ENCODE peak calls at places on chromosomes 5 and 9, in ten cellular contexts. One of them, this sample, is unnamed.
A peak's percentile ranks its signal among the peaks of the same experiment; 100 is the strongest.

GRCh38 chr9:76215066-76215465 is 179.2 kb downstream of the RFK start:
- DNase-seq in uterus: no peak
- DNase-seq in stimulated activated effector memory CD8-positive, alpha-beta T cell treated with anti-CD3 and anti-CD28 coated beads, Interleukin-12 subunit alpha, Interleukin-12 subunit beta, amount 100 ng/mL, for 72 hours: no peak
- DNase-seq in GM04503: peak; percentile 19
- DNase-seq in NCI-H2107: no peak
- DNase-seq in nephron progenitor cell: no peak
- DNase-seq in M059J: peak; percentile 86
- DNase-seq in activated CD4-positive, alpha-beta T cell treated with anti-CD3 and anti-CD28 coated beads, Interleukin-2, amount 50 U/mL, for 1 hour: no peak
- DNase-seq in epithelial cell of esophagus: peak; percentile 84
- DNase-seq in small intestine: no peak
- DNase-seq in this sample: no peak

GRCh38 chr9:112755675-112756074 is 5.1 kb downstream of the SNX30 start:
- DNase-seq in uterus: no peak
- DNase-seq in stimulated activated effector memory CD8-positive, alpha-beta T cell treated with anti-CD3 and anti-CD28 coated beads, Interleukin-12 subunit alpha, Interleukin-12 subunit beta, amount 100 ng/mL, for 72 hours: no peak
- DNase-seq in GM04503: no peak
- DNase-seq in NCI-H2107: no peak
- DNase-seq in nephron progenitor cell: no peak
- DNase-seq in M059J: peak; percentile 9
- DNase-seq in activated CD4-positive, alpha-beta T cell treated with anti-CD3 and anti-CD28 coated beads, Interleukin-2, amount 50 U/mL, for 1 hour: no peak
- DNase-seq in epithelial cell of esophagus: no peak
- DNase-seq in small intestine: no peak
- DNase-seq in this sample: no peak

GRCh38 chr5:50667079-50667652 is 729 bp downstream of the PARP8 start:
- DNase-seq in uterus: peak; percentile 37
- DNase-seq in stimulated activated effector memory CD8-positive, alpha-beta T cell treated with anti-CD3 and anti-CD28 coated beads, Interleukin-12 subunit alpha, Interleukin-12 subunit beta, amount 100 ng/mL, for 72 hours: no peak
- DNase-seq in GM04503: no peak
- DNase-seq in NCI-H2107: no peak
- DNase-seq in nephron progenitor cell: peak; percentile 73
- DNase-seq in M059J: peak; percentile 12
- DNase-seq in activated CD4-positive, alpha-beta T cell treated with anti-CD3 and anti-CD28 coated beads, Interleukin-2, amount 50 U/mL, for 1 hour: no peak
- DNase-seq in epithelial cell of esophagus: peak; percentile 71
- DNase-seq in small intestine: peak; percentile 43
- DNase-seq in this sample: no peak

GRCh38 chr5:87410941-87411340 is 1.8 kb downstream of the CCNH start:
- DNase-seq in uterus: no peak
- DNase-seq in stimulated activated effector memory CD8-positive, alpha-beta T cell treated with anti-CD3 and anti-CD28 coated beads, Interleukin-12 subunit alpha, Interleukin-12 subunit beta, amount 100 ng/mL, for 72 hours: no peak
- DNase-seq in GM04503: peak; percentile 90
- DNase-seq in NCI-H2107: no peak
- DNase-seq in nephron progenitor cell: no peak
- DNase-seq in M059J: peak; percentile 86
- DNase-seq in activated CD4-positive, alpha-beta T cell treated with anti-CD3 and anti-CD28 coated beads, Interleukin-2, amount 50 U/mL, for 1 hour: no peak
- DNase-seq in epithelial cell of esophagus: no peak
- DNase-seq in small intestine: no peak
- DNase-seq in this sample: no peak

GRCh38 chr5:5017827-5018559 is 122.1 kb upstream of the ADAMTS16 start:
- DNase-seq in uterus: no peak
- DNase-seq in stimulated activated effector memory CD8-positive, alpha-beta T cell treated with anti-CD3 and anti-CD28 coated beads, Interleukin-12 subunit alpha, Interleukin-12 subunit beta, amount 100 ng/mL, for 72 hours: no peak
- DNase-seq in GM04503: peak; percentile 69
- DNase-seq in NCI-H2107: no peak
- DNase-seq in nephron progenitor cell: no peak
- DNase-seq in M059J: peak; percentile 98
- DNase-seq in activated CD4-positive, alpha-beta T cell treated with anti-CD3 and anti-CD28 coated beads, Interleukin-2, amount 50 U/mL, for 1 hour: no peak
- DNase-seq in epithelial cell of esophagus: no peak
- DNase-seq in small intestine: no peak
- DNase-seq in this sample: no peak

GRCh38 chr9:135282001-135282731 is 194.7 kb downstream of the OLFM1 start:
- DNase-seq in uterus: peak; percentile 51
- DNase-seq in stimulated activated effector memory CD8-positive, alpha-beta T cell treated with anti-CD3 and anti-CD28 coated beads, Interleukin-12 subunit alpha, Interleukin-12 subunit beta, amount 100 ng/mL, for 72 hours: no peak
- DNase-seq in GM04503: no peak
- DNase-seq in NCI-H2107: peak; percentile 74
- DNase-seq in nephron progenitor cell: no peak
- DNase-seq in M059J: peak; percentile 38
- DNase-seq in activated CD4-positive, alpha-beta T cell treated with anti-CD3 and anti-CD28 coated beads, Interleukin-2, amount 50 U/mL, for 1 hour: peak; percentile 20
- DNase-seq in epithelial cell of esophagus: peak; percentile 36
- DNase-seq in small intestine: peak; percentile 82
- DNase-seq in this sample: peak; percentile 21

GRCh38 chr5:56480305-56481146 is 247.4 kb upstream of the ANKRD55 start:
- DNase-seq in uterus: peak; percentile 41
- DNase-seq in stimulated activated effector memory CD8-positive, alpha-beta T cell treated with anti-CD3 and anti-CD28 coated beads, Interleukin-12 subunit alpha, Interleukin-12 subunit beta, amount 100 ng/mL, for 72 hours: no peak
- DNase-seq in GM04503: no peak
- DNase-seq in NCI-H2107: no peak
- DNase-seq in nephron progenitor cell: peak; percentile 71
- DNase-seq in M059J: peak; percentile 49
- DNase-seq in activated CD4-positive, alpha-beta T cell treated with anti-CD3 and anti-CD28 coated beads, Interleukin-2, amount 50 U/mL, for 1 hour: peak; percentile 38
- DNase-seq in epithelial cell of esophagus: peak; percentile 50
- DNase-seq in small intestine: no peak
- DNase-seq in this sample: peak; percentile 44

GRCh38 chr5:124742983-124743533 is 3.4 kb downstream of the ZNF608 start:
- DNase-seq in uterus: peak; percentile 62
- DNase-seq in stimulated activated effector memory CD8-positive, alpha-beta T cell treated with anti-CD3 and anti-CD28 coated beads, Interleukin-12 subunit alpha, Interleukin-12 subunit beta, amount 100 ng/mL, for 72 hours: no peak
- DNase-seq in GM04503: no peak
- DNase-seq in NCI-H2107: no peak
- DNase-seq in nephron progenitor cell: no peak
- DNase-seq in M059J: peak; percentile 93
- DNase-seq in activated CD4-positive, alpha-beta T cell treated with anti-CD3 and anti-CD28 coated beads, Interleukin-2, amount 50 U/mL, for 1 hour: no peak
- DNase-seq in epithelial cell of esophagus: peak; percentile 92
- DNase-seq in small intestine: peak; percentile 58
- DNase-seq in this sample: no peak

GRCh38 chr5:149782018-149782899 is 52.1 kb downstream of the PPARGC1B start:
- DNase-seq in uterus: no peak
- DNase-seq in stimulated activated effector memory CD8-positive, alpha-beta T cell treated with anti-CD3 and anti-CD28 coated beads, Interleukin-12 subunit alpha, Interleukin-12 subunit beta, amount 100 ng/mL, for 72 hours: no peak
- DNase-seq in GM04503: no peak
- DNase-seq in NCI-H2107: no peak
- DNase-seq in nephron progenitor cell: no peak
- DNase-seq in M059J: peak; percentile 32
- DNase-seq in activated CD4-positive, alpha-beta T cell treated with anti-CD3 and anti-CD28 coated beads, Interleukin-2, amount 50 U/mL, for 1 hour: no peak
- DNase-seq in epithelial cell of esophagus: no peak
- DNase-seq in small intestine: peak; percentile 41
- DNase-seq in this sample: no peak

GRCh38 chr5:175163586-175164275 is 280.3 kb downstream of the DRD1 start:
- DNase-seq in uterus: no peak
- DNase-seq in stimulated activated effector memory CD8-positive, alpha-beta T cell treated with anti-CD3 and anti-CD28 coated beads, Interleukin-12 subunit alpha, Interleukin-12 subunit beta, amount 100 ng/mL, for 72 hours: no peak
- DNase-seq in GM04503: no peak
- DNase-seq in NCI-H2107: no peak
- DNase-seq in nephron progenitor cell: no peak
- DNase-seq in M059J: no peak
- DNase-seq in activated CD4-positive, alpha-beta T cell treated with anti-CD3 and anti-CD28 coated beads, Interleukin-2, amount 50 U/mL, for 1 hour: no peak
- DNase-seq in epithelial cell of esophagus: no peak
- DNase-seq in small intestine: no peak
- DNase-seq in this sample: no peak